ENCODE peak calls at places on chromosomes 7 and 10, in seven cellular contexts. One of them, this sample, is unnamed.

GRCh38 chr7:1151653-1152425 is 8.2 kb downstream of the ZFAND2A start:
- DNase-seq in left cardiac atrium: no peak
- DNase-seq in H4: no peak
- DNase-seq in stimulated activated naive B cell treated with anti-CD40 and anti-IgM and Interleukin-4, amounts not matched to agents 10 μg/mL and 1 μg/mL and 100 μg/mL, for 72 hours: no peak
- DNase-seq in CD4-positive, alpha-beta T cell: no peak
- DNase-seq in amniotic stem cell: no peak
- DNase-seq in hepatic stellate cell: no peak
- DNase-seq in this sample: no peak

GRCh38 chr10:68408898-68409518 is 1.9 kb upstream of the RUFY2 start:
- DNase-seq in H4: no peak
- DNase-seq in stimulated activated naive B cell treated with anti-CD40 and anti-IgM and Interleukin-4, amounts not matched to agents 10 μg/mL and 1 μg/mL and 100 μg/mL, for 72 hours: no peak
- DNase-seq in amniotic stem cell: no peak
- DNase-seq in hepatic stellate cell: no peak
- DNase-seq in CD4-positive, alpha-beta T cell: no peak
- DNase-seq in left cardiac atrium: no peak
- DNase-seq in this sample: no peak

GRCh38 chr7:7178081-7178480 is 4.3 kb upstream of the C1GALT1 start:
- DNase-seq in CD4-positive, alpha-beta T cell: no peak
- DNase-seq in hepatic stellate cell: no peak
- DNase-seq in left cardiac atrium: no peak
- DNase-seq in H4: no peak
- DNase-seq in amniotic stem cell: no peak
- DNase-seq in stimulated activated naive B cell treated with anti-CD40 and anti-IgM and Interleukin-4, amounts not matched to agents 10 μg/mL and 1 μg/mL and 100 μg/mL, for 72 hours: no peak
- DNase-seq in this sample: no peak

GRCh38 chr7:30771859-30772429 is 727 bp downstream of the MINDY4 start:
- DNase-seq in stimulated activated naive B cell treated with anti-CD40 and anti-IgM and Interleukin-4, amounts not matched to agents 10 μg/mL and 1 μg/mL and 100 μg/mL, for 72 hours: peak
- DNase-seq in H4: no peak
- DNase-seq in hepatic stellate cell: peak
- DNase-seq in amniotic stem cell: no peak
- DNase-seq in left cardiac atrium: no peak
- DNase-seq in CD4-positive, alpha-beta T cell: no peak
- DNase-seq in this sample: no peak

GRCh38 chr7:80499350-80499955 is 12.4 kb downstream of the GNAT3 start:
- DNase-seq in stimulated activated naive B cell treated with anti-CD40 and anti-IgM and Interleukin-4, amounts not matched to agents 10 μg/mL and 1 μg/mL and 100 μg/mL, for 72 hours: no peak
- DNase-seq in CD4-positive, alpha-beta T cell: no peak
- DNase-seq in amniotic stem cell: peak
- DNase-seq in hepatic stellate cell: peak
- DNase-seq in left cardiac atrium: peak
- DNase-seq in H4: peak
- DNase-seq in this sample: peak

GRCh38 chr7:100602889-100603696 is 930 bp downstream of the PCOLCE start:
- DNase-seq in amniotic stem cell: peak
- DNase-seq in H4: peak
- DNase-seq in left cardiac atrium: peak
- DNase-seq in stimulated activated naive B cell treated with anti-CD40 and anti-IgM and Interleukin-4, amounts not matched to agents 10 μg/mL and 1 μg/mL and 100 μg/mL, for 72 hours: no peak
- DNase-seq in hepatic stellate cell: peak
- DNase-seq in CD4-positive, alpha-beta T cell: no peak
- DNase-seq in this sample: peak

GRCh38 chr10:124416733-124417132 is 2.0 kb downstream of the OAT start:
- DNase-seq in H4: no peak
- DNase-seq in hepatic stellate cell: no peak
- DNase-seq in left cardiac atrium: no peak
- DNase-seq in CD4-positive, alpha-beta T cell: no peak
- DNase-seq in stimulated activated naive B cell treated with anti-CD40 and anti-IgM and Interleukin-4, amounts not matched to agents 10 μg/mL and 1 μg/mL and 100 μg/mL, for 72 hours: no peak
- DNase-seq in amniotic stem cell: no peak
- DNase-seq in this sample: no peak

GRCh38 chr10:103855852-103856496 is 598 bp upstream of the SH3PXD2A start:
- DNase-seq in CD4-positive, alpha-beta T cell: no peak
- DNase-seq in amniotic stem cell: no peak
- DNase-seq in stimulated activated naive B cell treated with anti-CD40 and anti-IgM and Interleukin-4, amounts not matched to agents 10 μg/mL and 1 μg/mL and 100 μg/mL, for 72 hours: no peak
- DNase-seq in hepatic stellate cell: no peak
- DNase-seq in left cardiac atrium: no peak
- DNase-seq in H4: no peak
- DNase-seq in this sample: no peak

GRCh38 chr10:132786529-132787252 is 744 bp upstream of the NKX6-2 start:
- DNase-seq in amniotic stem cell: no peak
- DNase-seq in left cardiac atrium: no peak
- DNase-seq in stimulated activated naive B cell treated with anti-CD40 and anti-IgM and Interleukin-4, amounts not matched to agents 10 μg/mL and 1 μg/mL and 100 μg/mL, for 72 hours: no peak
- DNase-seq in H4: no peak
- DNase-seq in CD4-positive, alpha-beta T cell: no peak
- DNase-seq in hepatic stellate cell: no peak
- DNase-seq in this sample: no peak

GRCh38 chr10:119687192-119688032 is 36.2 kb downstream of the BAG3 start:
- DNase-seq in amniotic stem cell: no peak
- DNase-seq in H4: peak
- DNase-seq in CD4-positive, alpha-beta T cell: no peak
- DNase-seq in left cardiac atrium: no peak
- DNase-seq in stimulated activated naive B cell treated with anti-CD40 and anti-IgM and Interleukin-4, amounts not matched to agents 10 μg/mL and 1 μg/mL and 100 μg/mL, for 72 hours: no peak
- DNase-seq in hepatic stellate cell: no peak
- DNase-seq in this sample: no peak

GRCh38 chr7:45885264-45885882 is 2.9 kb upstream of the IGFBP1 start:
- DNase-seq in amniotic stem cell: no peak
- DNase-seq in H4: no peak
- DNase-seq in CD4-positive, alpha-beta T cell: no peak
- DNase-seq in hepatic stellate cell: no peak
- DNase-seq in stimulated activated naive B cell treated with anti-CD40 and anti-IgM and Interleukin-4, amounts not matched to agents 10 μg/mL and 1 μg/mL and 100 μg/mL, for 72 hours: no peak
- DNase-seq in left cardiac atrium: no peak
- DNase-seq in this sample: no peak

GRCh38 chr7:30974605-30975256 is 11.0 kb downstream of the GHRHR start:
- DNase-seq in H4: peak
- DNase-seq in amniotic stem cell: no peak
- DNase-seq in hepatic stellate cell: peak
- DNase-seq in stimulated activated naive B cell treated with anti-CD40 and anti-IgM and Interleukin-4, amounts not matched to agents 10 μg/mL and 1 μg/mL and 100 μg/mL, for 72 hours: peak
- DNase-seq in CD4-positive, alpha-beta T cell: no peak
- DNase-seq in left cardiac atrium: peak
- DNase-seq in this sample: peak

GRCh38 chr10:56222237-56222636 is 138.8 kb downstream of the ZWINT start:
- DNase-seq in H4: no peak
- DNase-seq in left cardiac atrium: no peak
- DNase-seq in stimulated activated naive B cell treated with anti-CD40 and anti-IgM and Interleukin-4, amounts not matched to agents 10 μg/mL and 1 μg/mL and 100 μg/mL, for 72 hours: no peak
- DNase-seq in amniotic stem cell: no peak
- DNase-seq in CD4-positive, alpha-beta T cell: no peak
- DNase-seq in hepatic stellate cell: no peak
- DNase-seq in this sample: no peak

GRCh38 chr7:69800495-69800894 is 202.2 kb downstream of the AUTS2 start:
- DNase-seq in amniotic stem cell: no peak
- DNase-seq in left cardiac atrium: no peak
- DNase-seq in stimulated activated naive B cell treated with anti-CD40 and anti-IgM and Interleukin-4, amounts not matched to agents 10 μg/mL and 1 μg/mL and 100 μg/mL, for 72 hours: no peak
- DNase-seq in CD4-positive, alpha-beta T cell: no peak
- DNase-seq in hepatic stellate cell: no peak
- DNase-seq in H4: peak
- DNase-seq in this sample: no peak

GRCh38 chr10:78937800-78938694 is 130.7 kb upstream of the ZMIZ1 start:
- DNase-seq in H4: peak
- DNase-seq in amniotic stem cell: no peak
- DNase-seq in CD4-positive, alpha-beta T cell: no peak
- DNase-seq in stimulated activated naive B cell treated with anti-CD40 and anti-IgM and Interleukin-4, amounts not matched to agents 10 μg/mL and 1 μg/mL and 100 μg/mL, for 72 hours: no peak
- DNase-seq in hepatic stellate cell: no peak
- DNase-seq in left cardiac atrium: peak
- DNase-seq in this sample: no peak

GRCh38 chr7:38070718-38071117 is 107.3 kb upstream of the STARD3NL start:
- DNase-seq in stimulated activated naive B cell treated with anti-CD40 and anti-IgM and Interleukin-4, amounts not matched to agents 10 μg/mL and 1 μg/mL and 100 μg/mL, for 72 hours: no peak
- DNase-seq in CD4-positive, alpha-beta T cell: no peak
- DNase-seq in H4: peak
- DNase-seq in left cardiac atrium: no peak
- DNase-seq in hepatic stellate cell: no peak
- DNase-seq in amniotic stem cell: no peak
- DNase-seq in this sample: no peak

GRCh38 chr7:99305473-99306260 is 20.0 kb upstream of the ARPC1A start:
- DNase-seq in amniotic stem cell: no peak
- DNase-seq in left cardiac atrium: no peak
- DNase-seq in CD4-positive, alpha-beta T cell: no peak
- DNase-seq in H4: no peak
- DNase-seq in hepatic stellate cell: no peak
- DNase-seq in stimulated activated naive B cell treated with anti-CD40 and anti-IgM and Interleukin-4, amounts not matched to agents 10 μg/mL and 1 μg/mL and 100 μg/mL, for 72 hours: no peak
- DNase-seq in this sample: no peak

GRCh38 chr7:26305048-26305868 is 13.6 kb downstream of the SNX10 start:
- DNase-seq in hepatic stellate cell: no peak
- DNase-seq in stimulated activated naive B cell treated with anti-CD40 and anti-IgM and Interleukin-4, amounts not matched to agents 10 μg/mL and 1 μg/mL and 100 μg/mL, for 72 hours: no peak
- DNase-seq in left cardiac atrium: no peak
- DNase-seq in H4: no peak
- DNase-seq in CD4-positive, alpha-beta T cell: no peak
- DNase-seq in amniotic stem cell: no peak
- DNase-seq in this sample: no peak

GRCh38 chr7:104160375-104160774 is 47.4 kb downstream of the ORC5 start:
- DNase-seq in stimulated activated naive B cell treated with anti-CD40 and anti-IgM and Interleukin-4, amounts not matched to agents 10 μg/mL and 1 μg/mL and 100 μg/mL, for 72 hours: no peak
- DNase-seq in CD4-positive, alpha-beta T cell: no peak
- DNase-seq in left cardiac atrium: no peak
- DNase-seq in hepatic stellate cell: no peak
- DNase-seq in amniotic stem cell: no peak
- DNase-seq in H4: no peak
- DNase-seq in this sample: no peak

GRCh38 chr10:1577945-1578344 is 159.4 kb downstream of the ADARB2 start:
- DNase-seq in H4: no peak
- DNase-seq in stimulated activated naive B cell treated with anti-CD40 and anti-IgM and Interleukin-4, amounts not matched to agents 10 μg/mL and 1 μg/mL and 100 μg/mL, for 72 hours: no peak
- DNase-seq in left cardiac atrium: no peak
- DNase-seq in amniotic stem cell: no peak
- DNase-seq in CD4-positive, alpha-beta T cell: no peak
- DNase-seq in hepatic stellate cell: no peak
- DNase-seq in this sample: no peak

GRCh38 chr7:26102176-26102575 is 49.8 kb upstream of the NFE2L3 start:
- DNase-seq in amniotic stem cell: no peak
- DNase-seq in H4: no peak
- DNase-seq in hepatic stellate cell: no peak
- DNase-seq in stimulated activated naive B cell treated with anti-CD40 and anti-IgM and Interleukin-4, amounts not matched to agents 10 μg/mL and 1 μg/mL and 100 μg/mL, for 72 hours: no peak
- DNase-seq in CD4-positive, alpha-beta T cell: no peak
- DNase-seq in left cardiac atrium: no peak
- DNase-seq in this sample: no peak

GRCh38 chr7:115471891-115472290 is 550.0 kb downstream of the MDFIC start:
- DNase-seq in stimulated activated naive B cell treated with anti-CD40 and anti-IgM and Interleukin-4, amounts not matched to agents 10 μg/mL and 1 μg/mL and 100 μg/mL, for 72 hours: no peak
- DNase-seq in amniotic stem cell: no peak
- DNase-seq in left cardiac atrium: no peak
- DNase-seq in H4: peak
- DNase-seq in hepatic stellate cell: no peak
- DNase-seq in CD4-positive, alpha-beta T cell: no peak
- DNase-seq in this sample: no peak

GRCh38 chr7:67348171-67348570 is 351.5 kb downstream of the TYW1 start:
- DNase-seq in amniotic stem cell: no peak
- DNase-seq in hepatic stellate cell: no peak
- DNase-seq in left cardiac atrium: no peak
- DNase-seq in stimulated activated naive B cell treated with anti-CD40 and anti-IgM and Interleukin-4, amounts not matched to agents 10 μg/mL and 1 μg/mL and 100 μg/mL, for 72 hours: no peak
- DNase-seq in H4: no peak
- DNase-seq in CD4-positive, alpha-beta T cell: no peak
- DNase-seq in this sample: no peak

GRCh38 chr7:101165075-101165957 is at the start of gene VGF:
- DNase-seq in CD4-positive, alpha-beta T cell: peak
- DNase-seq in left cardiac atrium: peak
- DNase-seq in H4: peak
- DNase-seq in stimulated activated naive B cell treated with anti-CD40 and anti-IgM and Interleukin-4, amounts not matched to agents 10 μg/mL and 1 μg/mL and 100 μg/mL, for 72 hours: peak
- DNase-seq in hepatic stellate cell: peak
- DNase-seq in amniotic stem cell: peak
- DNase-seq in this sample: peak

GRCh38 chr10:79390551-79391229 is 43.4 kb downstream of the PPIF start:
- DNase-seq in stimulated activated naive B cell treated with anti-CD40 and anti-IgM and Interleukin-4, amounts not matched to agents 10 μg/mL and 1 μg/mL and 100 μg/mL, for 72 hours: no peak
- DNase-seq in amniotic stem cell: no peak
- DNase-seq in left cardiac atrium: peak
- DNase-seq in hepatic stellate cell: no peak
- DNase-seq in CD4-positive, alpha-beta T cell: no peak
- DNase-seq in H4: no peak
- DNase-seq in this sample: peak

GRCh38 chr7:95758187-95758586 is 14.2 kb upstream of the DYNC1I1 start:
- DNase-seq in left cardiac atrium: no peak
- DNase-seq in stimulated activated naive B cell treated with anti-CD40 and anti-IgM and Interleukin-4, amounts not matched to agents 10 μg/mL and 1 μg/mL and 100 μg/mL, for 72 hours: no peak
- DNase-seq in hepatic stellate cell: no peak
- DNase-seq in amniotic stem cell: no peak
- DNase-seq in H4: no peak
- DNase-seq in CD4-positive, alpha-beta T cell: no peak
- DNase-seq in this sample: no peak

GRCh38 chr10:63671317-63671937 is 150.2 kb downstream of the REEP3 start:
- DNase-seq in H4: peak
- DNase-seq in amniotic stem cell: no peak
- DNase-seq in left cardiac atrium: no peak
- DNase-seq in hepatic stellate cell: peak
- DNase-seq in CD4-positive, alpha-beta T cell: no peak
- DNase-seq in stimulated activated naive B cell treated with anti-CD40 and anti-IgM and Interleukin-4, amounts not matched to agents 10 μg/mL and 1 μg/mL and 100 μg/mL, for 72 hours: no peak
- DNase-seq in this sample: no peak

GRCh38 chr7:96548664-96549063 is 161.0 kb downstream of the SEM1 start:
- DNase-seq in CD4-positive, alpha-beta T cell: no peak
- DNase-seq in amniotic stem cell: no peak
- DNase-seq in hepatic stellate cell: no peak
- DNase-seq in H4: peak
- DNase-seq in stimulated activated naive B cell treated with anti-CD40 and anti-IgM and Interleukin-4, amounts not matched to agents 10 μg/mL and 1 μg/mL and 100 μg/mL, for 72 hours: no peak
- DNase-seq in left cardiac atrium: no peak
- DNase-seq in this sample: no peak

GRCh38 chr10:84822926-84823325 is 494.5 kb downstream of the CCSER2 start:
- DNase-seq in left cardiac atrium: no peak
- DNase-seq in stimulated activated naive B cell treated with anti-CD40 and anti-IgM and Interleukin-4, amounts not matched to agents 10 μg/mL and 1 μg/mL and 100 μg/mL, for 72 hours: no peak
- DNase-seq in amniotic stem cell: no peak
- DNase-seq in hepatic stellate cell: no peak
- DNase-seq in CD4-positive, alpha-beta T cell: no peak
- DNase-seq in H4: no peak
- DNase-seq in this sample: no peak

GRCh38 chr10:114389429-114389828 is 14.9 kb downstream of the AFAP1L2 start:
- DNase-seq in amniotic stem cell: no peak
- DNase-seq in hepatic stellate cell: peak
- DNase-seq in stimulated activated naive B cell treated with anti-CD40 and anti-IgM and Interleukin-4, amounts not matched to agents 10 μg/mL and 1 μg/mL and 100 μg/mL, for 72 hours: no peak
- DNase-seq in left cardiac atrium: peak
- DNase-seq in CD4-positive, alpha-beta T cell: no peak
- DNase-seq in H4: no peak
- DNase-seq in this sample: no peak

GRCh38 chr10:24873281-24873683 is 79.1 kb downstream of the PRTFDC1 start:
- DNase-seq in stimulated activated naive B cell treated with anti-CD40 and anti-IgM and Interleukin-4, amounts not matched to agents 10 μg/mL and 1 μg/mL and 100 μg/mL, for 72 hours: no peak
- DNase-seq in amniotic stem cell: peak
- DNase-seq in left cardiac atrium: no peak
- DNase-seq in CD4-positive, alpha-beta T cell: no peak
- DNase-seq in hepatic stellate cell: peak
- DNase-seq in H4: peak
- DNase-seq in this sample: no peak

GRCh38 chr7:159112136-159113011 is 32.3 kb downstream of the VIPR2 start:
- DNase-seq in stimulated activated naive B cell treated with anti-CD40 and anti-IgM and Interleukin-4, amounts not matched to agents 10 μg/mL and 1 μg/mL and 100 μg/mL, for 72 hours: no peak
- DNase-seq in left cardiac atrium: no peak
- DNase-seq in CD4-positive, alpha-beta T cell: peak
- DNase-seq in H4: no peak
- DNase-seq in hepatic stellate cell: no peak
- DNase-seq in amniotic stem cell: no peak
- DNase-seq in this sample: no peak

GRCh38 chr7:149872419-149873073 is 1.2 kb upstream of the ATP6V0E2 start:
- DNase-seq in amniotic stem cell: peak
- DNase-seq in left cardiac atrium: peak
- DNase-seq in H4: peak
- DNase-seq in CD4-positive, alpha-beta T cell: no peak
- DNase-seq in stimulated activated naive B cell treated with anti-CD40 and anti-IgM and Interleukin-4, amounts not matched to agents 10 μg/mL and 1 μg/mL and 100 μg/mL, for 72 hours: no peak
- DNase-seq in hepatic stellate cell: peak
- DNase-seq in this sample: peak

GRCh38 chr7:114342431-114343181 is 72.0 kb upstream of the FOXP2 start:
- DNase-seq in left cardiac atrium: no peak
- DNase-seq in H4: no peak
- DNase-seq in stimulated activated naive B cell treated with anti-CD40 and anti-IgM and Interleukin-4, amounts not matched to agents 10 μg/mL and 1 μg/mL and 100 μg/mL, for 72 hours: no peak
- DNase-seq in hepatic stellate cell: no peak
- DNase-seq in amniotic stem cell: no peak
- DNase-seq in CD4-positive, alpha-beta T cell: no peak
- DNase-seq in this sample: no peak

GRCh38 chr10:91772461-91772860 is 25.8 kb upstream of the TNKS2 start:
- DNase-seq in amniotic stem cell: no peak
- DNase-seq in left cardiac atrium: no peak
- DNase-seq in H4: no peak
- DNase-seq in hepatic stellate cell: no peak
- DNase-seq in CD4-positive, alpha-beta T cell: no peak
- DNase-seq in stimulated activated naive B cell treated with anti-CD40 and anti-IgM and Interleukin-4, amounts not matched to agents 10 μg/mL and 1 μg/mL and 100 μg/mL, for 72 hours: no peak
- DNase-seq in this sample: no peak

GRCh38 chr10:80472234-80473095 is 18.4 kb downstream of the TSPAN14 start:
- DNase-seq in amniotic stem cell: peak
- DNase-seq in stimulated activated naive B cell treated with anti-CD40 and anti-IgM and Interleukin-4, amounts not matched to agents 10 μg/mL and 1 μg/mL and 100 μg/mL, for 72 hours: no peak
- DNase-seq in left cardiac atrium: no peak
- DNase-seq in H4: no peak
- DNase-seq in hepatic stellate cell: peak
- DNase-seq in CD4-positive, alpha-beta T cell: no peak
- DNase-seq in this sample: no peak

GRCh38 chr10:77274046-77274795 is 363.4 kb downstream of the KCNMA1 start:
- DNase-seq in left cardiac atrium: no peak
- DNase-seq in H4: peak
- DNase-seq in stimulated activated naive B cell treated with anti-CD40 and anti-IgM and Interleukin-4, amounts not matched to agents 10 μg/mL and 1 μg/mL and 100 μg/mL, for 72 hours: no peak
- DNase-seq in hepatic stellate cell: no peak
- DNase-seq in amniotic stem cell: no peak
- DNase-seq in CD4-positive, alpha-beta T cell: no peak
- DNase-seq in this sample: no peak

This sample was measured in left ventricle myocardium inferior.